ENCODE peak calls at places on chromosomes 2 and 18, in four cellular contexts. N is K562, D is HepG2, U is HCT116. I is an unnamed sample.
A peak's percentile ranks its signal among the peaks of the same experiment; 100 is the strongest.

GRCh38 chr18:519019-519879 is 18.7 kb upstream of the COLEC12 start:
- DNase-seq in N (no peak), D (no peak), U (no peak), I (no peak)

GRCh38 chr2:23926750-23927627 is at the start of gene ATAD2B:
- DNase-seq in D (peak; percentile 90), N (peak; percentile 94), U (peak; percentile 85), I (peak; percentile 84)

GRCh38 chr2:241609859-241610793 is 26.8 kb downstream of the THAP4 start:
- DNase-seq in U (no peak), N (peak; percentile 90), D (peak; percentile 93), I (no peak)

GRCh38 chr18:10252494-10252893 is 201.9 kb upstream of the APCDD1 start:
- DNase-seq in N (no peak), D (no peak), U (no peak), I (no peak)

GRCh38 chr18:78074400-78075020 is 824.9 kb downstream of the GALR1 start:
- DNase-seq in U (no peak), D (no peak), N (no peak), I (no peak)

GRCh38 chr2:236485519-236485918 is 84.1 kb upstream of the ACKR3 start:
- DNase-seq in D (no peak), U (no peak), N (no peak), I (no peak)

GRCh38 chr2:203532957-203533695 is 2.0 kb downstream of the RAPH1 start:
- DNase-seq in D (peak; percentile 51), U (no peak), N (no peak), I (no peak)

GRCh38 chr2:216556202-216556601 is 57.6 kb downstream of the RPL37A start:
- DNase-seq in D (no peak), U (no peak), N (no peak), I (no peak)

GRCh38 chr2:102193074-102193473 is 6.3 kb downstream of the IL1RL2 start:
- DNase-seq in U (no peak), N (no peak), D (no peak), I (no peak)

GRCh38 chr18:55228707-55229106 is 269.4 kb upstream of the CCDC68 start:
- DNase-seq in U (no peak), N (no peak), D (no peak), I (no peak)

GRCh38 chr2:47304654-47305053 is 98.3 kb upstream of the MSH2 start:
- DNase-seq in N (no peak), U (no peak), D (no peak), I (no peak)

GRCh38 chr2:240812721-240813120 is 7.3 kb downstream of the KIF1A start:
- DNase-seq in N (no peak), D (no peak), U (no peak), I (no peak)

GRCh38 chr2:109370399-109370990 is 241.5 kb downstream of the SH3RF3 start:
- DNase-seq in N (no peak), U (no peak), D (no peak), I (no peak)

GRCh38 chr2:84338069-84338468 is 121.0 kb downstream of the SUCLG1 start:
- DNase-seq in N (no peak), D (no peak), U (no peak), I (no peak)

GRCh38 chr2:238667008-238667407 is 180.9 kb upstream of the TWIST2 start:
- DNase-seq in D (no peak), N (no peak), U (no peak), I (no peak)

GRCh38 chr2:80525152-80525551 is 220.6 kb upstream of the LRRTM1 start:
- DNase-seq in U (no peak), D (no peak), N (no peak), I (no peak)

GRCh38 chr2:191991442-191991841 is 144.6 kb upstream of the CAVIN2 start:
- DNase-seq in D (no peak), N (no peak), U (no peak), I (no peak)

GRCh38 chr2:230130668-230131364 is 62.1 kb upstream of the SLC16A14 start:
- DNase-seq in N (no peak), U (peak; percentile 42), D (peak; percentile 59), I (peak; percentile 61)

GRCh38 chr18:68035709-68036522 is 519.4 kb upstream of the DSEL start:
- DNase-seq in U (no peak), N (no peak), D (no peak), I (no peak)

GRCh38 chr2:63434024-63434423 is 154.3 kb downstream of the WDPCP start:
- DNase-seq in N (no peak), D (no peak), U (no peak), I (no peak)

GRCh38 chr2:75604479-75604878 is 42.1 kb upstream of the MRPL19 start:
- DNase-seq in N (no peak), U (no peak), D (no peak), I (no peak)

GRCh38 chr2:102129956-102130650 is 12.4 kb upstream of the IL1R1 start:
- DNase-seq in D (no peak), N (no peak), U (no peak), I (no peak)

GRCh38 chr18:26764584-26764983 is 100.9 kb downstream of the AQP4 start:
- DNase-seq in N (no peak), U (no peak), D (no peak), I (no peak)

GRCh38 chr18:10020176-10020575 is 106.4 kb downstream of the VAPA start:
- DNase-seq in U (no peak), D (no peak), N (no peak), I (no peak)

GRCh38 chr2:113103958-113104627 is 23.3 kb upstream of the IL1RN start:
- DNase-seq in D (no peak), U (no peak), N (no peak), I (no peak)

GRCh38 chr2:191462370-191462769 is 215.6 kb upstream of the NABP1 start:
- DNase-seq in N (no peak), U (no peak), D (no peak), I (no peak)

GRCh38 chr2:119029297-119029696 is 87.3 kb downstream of the MARCO start:
- DNase-seq in D (no peak), U (no peak), N (no peak), I (no peak)

GRCh38 chr2:29786361-29786760 is 135.0 kb downstream of the ALK start:
- DNase-seq in N (no peak), U (no peak), D (no peak), I (no peak)

GRCh38 chr2:120740765-120741513 is 5.3 kb downstream of the GLI2 start:
- DNase-seq in N (no peak), U (no peak), D (no peak), I (no peak)

GRCh38 chr2:21643180-21643579 is 519.4 kb downstream of the TDRD15 start:
- DNase-seq in U (no peak), D (no peak), N (no peak), I (no peak)

GRCh38 chr18:4636957-4637356 is 181.8 kb upstream of the DLGAP1 start:
- DNase-seq in U (no peak), N (no peak), D (no peak), I (no peak)

GRCh38 chr2:226489765-226490164 is 309.9 kb downstream of the IRS1 start:
- DNase-seq in D (no peak), U (no peak), N (no peak), I (no peak)

GRCh38 chr2:71395471-71395870 is 57.9 kb upstream of the DYSF start:
- DNase-seq in U (no peak), D (peak; percentile 13), N (no peak), I (no peak)

GRCh38 chr2:41936751-41937463 is 110.9 kb upstream of the PKDCC start:
- DNase-seq in D (no peak), U (no peak), N (no peak), I (no peak)

GRCh38 chr2:179275280-179276013 is 10.8 kb upstream of the SESTD1 start:
- DNase-seq in U (no peak), N (no peak), D (peak; percentile 60), I (no peak)

GRCh38 chr2:153828335-153828734 is 43.4 kb upstream of the GALNT13 start:
- DNase-seq in D (no peak), U (no peak), N (no peak), I (no peak)

GRCh38 chr2:27422958-27423357 is 5.5 kb upstream of the NRBP1 start:
- DNase-seq in N (no peak), U (no peak), D (no peak), I (no peak)

GRCh38 chr2:160336091-160336490 is 136.0 kb upstream of the ITGB6 start:
- DNase-seq in U (no peak), D (no peak), N (no peak), I (no peak)

GRCh38 chr2:160331258-160332025 is 131.4 kb upstream of the ITGB6 start:
- DNase-seq in N (no peak), U (no peak), D (no peak), I (no peak)

GRCh38 chr2:160332318-160332717 is 132.2 kb upstream of the ITGB6 start:
- DNase-seq in U (no peak), N (no peak), D (no peak), I (no peak)

GRCh38 chr2:160334028-160334729 is 134.1 kb upstream of the ITGB6 start:
- DNase-seq in D (no peak), N (no peak), U (no peak), I (no peak)

GRCh38 chr2:160333324-160334027 is 133.4 kb upstream of the ITGB6 start:
- DNase-seq in D (no peak), N (no peak), U (no peak), I (no peak)
- TF ChIP-seq TCF7L2 in D (no peak), N (no peak), U (no peak), I (no peak)

DNA sequence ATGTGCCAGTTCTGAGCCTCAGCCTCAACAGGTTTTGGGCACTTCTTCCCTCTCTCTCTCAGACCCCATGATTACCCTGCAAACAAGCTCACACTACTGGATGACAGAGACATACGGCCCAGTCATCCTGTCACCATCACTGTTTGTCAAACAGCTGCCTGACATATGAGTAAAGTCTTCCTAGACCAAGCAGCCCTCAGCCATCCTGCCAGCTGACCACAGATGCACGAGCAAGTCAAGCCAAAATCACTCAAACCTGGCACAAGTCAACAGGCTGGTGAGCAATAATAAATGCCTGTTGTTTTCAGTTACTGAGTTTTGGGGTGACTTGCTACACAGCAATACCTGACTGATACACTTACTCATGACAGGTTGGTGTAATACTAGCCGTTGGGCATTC is 75.5 kb upstream of the KLF7 start:
- DNase-seq in N (no peak), D (no peak), U (no peak), I (no peak)
- H3K27ac ChIP-seq in N (no peak overlapping the region), D (no peak overlapping the region), U (no peak overlapping the region), I (no peak overlapping the region)

DNA sequence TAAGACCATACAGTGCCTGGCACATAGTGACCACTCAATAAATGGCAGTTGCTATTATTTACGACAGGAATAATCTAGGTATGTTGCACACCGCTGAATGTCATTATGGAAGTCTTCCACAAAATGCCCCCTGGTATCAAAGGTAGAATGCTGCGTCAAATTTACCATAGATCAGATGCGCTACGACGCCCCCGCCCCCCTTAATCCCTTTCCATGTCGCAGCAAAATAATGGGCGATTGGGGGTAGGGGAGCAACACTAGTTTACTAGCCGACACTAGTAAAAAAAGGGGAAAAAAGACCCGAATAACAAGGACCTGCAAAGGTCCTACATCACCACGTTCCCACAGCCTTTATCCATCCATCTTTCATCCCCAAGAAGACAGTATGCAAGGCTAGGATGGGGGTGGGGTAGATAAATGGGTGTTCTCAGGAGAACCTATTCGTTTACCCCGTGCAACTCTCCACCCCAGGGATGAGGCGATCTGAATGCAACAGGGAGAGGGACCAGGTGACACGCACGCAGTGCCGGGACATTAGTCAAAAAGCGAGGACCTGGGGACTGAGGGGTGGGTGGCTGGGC is 455 bp downstream of the PREPL start:
- DNase-seq in D (peak; percentile 20), U (no peak), N (no peak), I (no peak)
- TF ChIP-seq TCF7L2 in D (no peak), U (no peak), N (no peak), I (no peak)

GRCh38 chr2:170949415-170949814 is 20.4 kb downstream of the GORASP2 start:
- DNase-seq in D (no peak), N (no peak), U (no peak), I (no peak)
- H3K27ac ChIP-seq in D (no peak overlapping the region), N (no peak overlapping the region), U (no peak overlapping the region), I (no peak overlapping the region)

GRCh38 chr2:43160778-43161177 is 65.6 kb downstream of the ZFP36L2 start:
- DNase-seq in N (no peak), U (no peak), D (peak; percentile 54), I (no peak)
- TF ChIP-seq TCF7L2 in N (no peak), U (no peak), D (no peak), I (no peak)

I was measured in Panc1.